ENCODE peak calls at places on chromosomes 13 and 19, in five cellular contexts. V is uterus, R is cardiac muscle cell, A is WTC11, Q is HL-60. M is an unnamed sample.

GRCh38 chr13:44271031-44271433 is 102.6 kb upstream of the SERP2 start:
- DNase-seq in A (no peak), Q (no peak), V (peak; percentile 51), R (no peak), M (no peak)

GRCh38 chr19:3423183-3423829 is 56.9 kb downstream of the NFIC start:
- DNase-seq in Q (no peak), R (peak; percentile 47), V (no peak), A (no peak), M (no peak)

GRCh38 chr19:58409010-58409790 is 751 bp downstream of the ZNF584 start:
- DNase-seq in Q (peak; percentile 54), R (peak; percentile 35), A (peak; percentile 31), V (no peak), M (peak; percentile 21)

GRCh38 chr19:58575183-58576041 is 2.3 kb upstream of the MZF1 start:
- DNase-seq in A (peak; percentile 92), R (peak; percentile 94), Q (peak; percentile 91), V (peak; percentile 90), M (peak; percentile 85)

GRCh38 chr13:22018297-22019210 is 347.7 kb downstream of the FGF9 start:
- DNase-seq in A (no peak), R (no peak), Q (no peak), V (no peak), M (no peak)

GRCh38 chr13:104855581-104855980 is 1679.9 kb downstream of the EFNB2 start:
- DNase-seq in Q (no peak), R (no peak), A (no peak), V (no peak), M (no peak)

GRCh38 chr13:29758591-29759114 is 91.8 kb downstream of the UBL3 start:
- DNase-seq in V (no peak), Q (peak; percentile 99), R (peak; percentile 40), A (no peak), M (no peak)

GRCh38 chr19:17281391-17282304 is at the start of gene ANKLE1:
- DNase-seq in V (no peak), A (peak; percentile 68), R (peak; percentile 36), Q (peak; percentile 89), M (peak; percentile 43)

GRCh38 chr19:1945899-1946298 is 4.9 kb downstream of the CSNK1G2 start:
- DNase-seq in R (peak; percentile 29), V (peak; percentile 50), A (peak; percentile 91), Q (peak; percentile 26), M (peak; percentile 72)

GRCh38 chr13:20512042-20512683 is 13.5 kb downstream of the CRYL1 start:
- DNase-seq in V (no peak), R (no peak), Q (peak; percentile 21), A (peak; percentile 64), M (peak; percentile 40)

GRCh38 chr13:107625648-107626047 is 589.7 kb downstream of the LIG4 start:
- DNase-seq in Q (no peak), R (no peak), A (no peak), V (no peak), M (no peak)

GRCh38 chr19:56377105-56377924 is 16.0 kb downstream of the ZNF582 start:
- DNase-seq in Q (no peak), V (no peak), R (no peak), A (no peak), M (no peak)

GRCh38 chr13:32734511-32734910 is 148.3 kb downstream of the PDS5B start:
- DNase-seq in Q (no peak), V (no peak), A (no peak), R (peak; percentile 53), M (no peak)

GRCh38 chr13:107767119-107767518 is 448.2 kb downstream of the LIG4 start:
- DNase-seq in V (no peak), R (no peak), A (no peak), Q (no peak), M (no peak)

GRCh38 chr13:44822291-44822690 is 167.0 kb downstream of the NUFIP1 start:
- DNase-seq in R (no peak), A (no peak), Q (no peak), V (no peak), M (no peak)

GRCh38 chr13:60627071-60627686 is 230.2 kb downstream of the TDRD3 start:
- DNase-seq in Q (peak; percentile 68), V (no peak), R (peak; percentile 48), A (peak; percentile 75), M (peak; percentile 79)

GRCh38 chr19:37313335-37313627 is 57.6 kb upstream of the ZNF527 start:
- DNase-seq in R (no peak), Q (no peak), A (no peak), V (no peak), M (no peak)

GRCh38 chr19:1482361-1483066 is 3.5 kb upstream of the C19orf25 start:
- DNase-seq in A (no peak), V (no peak), R (no peak), Q (no peak), M (no peak)

GRCh38 chr19:13430790-13431582 is 75.3 kb downstream of the CACNA1A start:
- DNase-seq in Q (peak; percentile 26), A (peak; percentile 82), R (peak; percentile 71), V (no peak), M (peak; percentile 73)

GRCh38 chr19:40366697-40367561 is 18.4 kb downstream of the PLD3 start:
- DNase-seq in Q (peak; percentile 54), R (peak; percentile 36), V (no peak), A (peak; percentile 64), M (peak; percentile 14)

GRCh38 chr19:16496613-16496983 is 404 bp downstream of the C19orf44 start:
- DNase-seq in Q (no peak), A (no peak), R (peak; percentile 59), V (peak; percentile 59), M (no peak)

GRCh38 chr13:26168276-26168814 is 53.8 kb downstream of the RNF6 start:
- DNase-seq in R (peak; percentile 30), Q (no peak), V (no peak), A (no peak), M (no peak)

GRCh38 chr13:48532146-48532472 is 771 bp downstream of the RCBTB2 start:
- DNase-seq in V (no peak), Q (no peak), A (peak; percentile 13), R (peak; percentile 67), M (no peak)

GRCh38 chr19:18607222-18608101 is 863 bp upstream of the CRLF1 start:
- DNase-seq in R (no peak), V (no peak), Q (no peak), A (no peak), M (no peak)

GRCh38 chr13:111384441-111385181 is 64.2 kb downstream of the TEX29 start:
- DNase-seq in A (no peak), Q (no peak), R (no peak), V (no peak), M (no peak)

GRCh38 chr13:49213539-49213938 is 6.6 kb upstream of the MLNR start:
- DNase-seq in Q (no peak), R (no peak), V (no peak), A (no peak), M (no peak)

GRCh38 chr13:20136781-20137703 is 23.8 kb downstream of the GJA3 start:
- DNase-seq in Q (peak; percentile 40), A (peak; percentile 77), R (peak; percentile 25), V (no peak), M (peak; percentile 54)

GRCh38 chr13:30145709-30146367 is 161.5 kb downstream of the KATNAL1 start:
- DNase-seq in R (no peak), V (no peak), Q (no peak), A (no peak), M (no peak)

GRCh38 chr13:32285633-32285965 is 29.6 kb downstream of the ZAR1L start:
- DNase-seq in V (no peak), Q (no peak), A (no peak), R (no peak), M (no peak)

GRCh38 chr19:8209111-8209964 is at the start of gene CERS4:
- DNase-seq in Q (no peak), R (peak; percentile 75), A (peak; percentile 92), V (peak; percentile 78), M (peak; percentile 67)

GRCh38 chr13:31224174-31224669 is 24.4 kb downstream of the B3GLCT start:
- DNase-seq in V (no peak), Q (no peak), A (no peak), R (no peak), M (no peak)

GRCh38 chr13:26583662-26584061 is 26.2 kb downstream of the WASF3 start:
- DNase-seq in R (no peak), Q (no peak), A (no peak), V (no peak), M (no peak)

GRCh38 chr13:108322206-108322824 is 52.8 kb downstream of the TNFSF13B start:
- DNase-seq in A (no peak), R (peak; percentile 57), Q (peak; percentile 49), V (no peak), M (no peak)

GRCh38 chr13:44312131-44312530 is 61.5 kb upstream of the SERP2 start:
- DNase-seq in V (no peak), Q (no peak), A (no peak), R (no peak), M (no peak)

GRCh38 chr19:45470147-45471081 is 2.6 kb downstream of the FOSB start:
- DNase-seq in A (no peak), R (peak; percentile 61), Q (no peak), V (no peak), M (no peak)

GRCh38 chr13:109529964-109530363 is 256.4 kb downstream of the IRS2 start:
- DNase-seq in V (no peak), R (no peak), A (no peak), Q (no peak), M (no peak)

GRCh38 chr13:103965506-103966243 is 899.5 kb upstream of the SLC10A2 start:
- DNase-seq in Q (no peak), V (no peak), A (no peak), R (no peak), M (no peak)

GRCh38 chr19:46872967-46873366 is 12.2 kb downstream of the ARHGAP35 start:
- DNase-seq in R (no peak), A (no peak), Q (no peak), V (no peak), M (no peak)
- TF ChIP-seq CTCF in R (no peak), A (no peak), Q (no peak), V (no peak), M (no peak)

GRCh38 chr13:98541701-98542203 is 35.2 kb downstream of the STK24 start:
- DNase-seq in Q (no peak), V (no peak), A (no peak), R (no peak), M (no peak)
- TF ChIP-seq CTCF in Q (no peak), V (no peak), A (no peak), R (no peak), M (peak; percentile 16)

DNA sequence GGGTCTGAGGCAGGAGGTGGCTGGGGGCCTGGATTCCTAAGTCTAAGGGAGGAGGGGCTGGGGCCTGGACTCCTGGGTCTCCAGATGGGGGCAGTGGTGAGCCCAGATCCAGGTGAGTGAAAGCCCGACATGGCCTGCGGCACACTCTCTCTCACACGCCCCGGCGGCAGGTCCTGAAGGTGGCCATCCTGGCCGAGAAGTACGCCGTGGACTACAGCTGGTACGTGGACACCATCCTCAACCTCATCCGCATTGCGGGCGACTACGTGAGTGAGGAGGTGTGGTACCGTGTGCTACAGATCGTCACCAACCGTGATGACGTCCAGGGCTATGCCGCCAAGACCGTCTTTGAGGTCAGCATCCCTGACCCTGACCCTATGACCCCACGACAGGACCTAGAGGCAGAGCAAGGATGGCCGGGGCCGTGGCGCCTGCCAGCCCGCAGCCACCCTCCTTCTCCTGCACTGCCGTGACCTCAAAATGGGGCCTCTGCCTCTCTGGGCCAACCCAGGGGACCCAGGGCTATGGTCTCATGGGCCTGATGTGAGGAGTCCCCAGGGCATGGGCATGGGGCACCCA is 13.2 kb downstream of the FUZ start:
- DNase-seq in R (no peak), V (no peak), Q (no peak), A (peak; percentile 82), M (peak; percentile 51)
- TF ChIP-seq CTCF in R (peak; percentile 7), V (no peak), Q (no peak), A (peak; percentile 35), M (no peak)

GRCh38 chr13:97659602-97660001 is 225.6 kb downstream of the RAP2A start:
- DNase-seq in R (peak; percentile 59), A (peak; percentile 32), V (no peak), Q (no peak), M (peak; percentile 46)
- TF ChIP-seq CTCF in R (peak; percentile 52), A (no peak), V (no peak), Q (no peak), M (no peak)

M was measured in endothelial cell.